ENCODE peak calls at places on chromosomes 11 and 22, in six cellular contexts. One of them, this sample, is unnamed.

GRCh38 chr11:74018331-74019005 is 9.6 kb upstream of the UCP3 start:
- DNase-seq in activated CD4-positive, CD25-positive, alpha-beta regulatory T cell treated with anti-CD3 and anti-CD28 coated beads, Interleukin-2, amount 50 U/mL, for 72 hours: no peak
- DNase-seq in body of pancreas: peak
- DNase-seq in islet precursor cell: no peak
- DNase-seq in AG09309: peak
- DNase-seq in stimulated activated CD8-positive, alpha-beta memory T cell treated with anti-CD3 and anti-CD28 coated beads, Interleukin-15, amount 100 ng/mL, for 4 hours: no peak
- DNase-seq in this sample: peak

GRCh38 chr11:64848779-64849599 is 4.5 kb upstream of the CDC42BPG start:
- DNase-seq in activated CD4-positive, CD25-positive, alpha-beta regulatory T cell treated with anti-CD3 and anti-CD28 coated beads, Interleukin-2, amount 50 U/mL, for 72 hours: no peak
- DNase-seq in body of pancreas: peak
- DNase-seq in islet precursor cell: peak
- DNase-seq in AG09309: no peak
- DNase-seq in stimulated activated CD8-positive, alpha-beta memory T cell treated with anti-CD3 and anti-CD28 coated beads, Interleukin-15, amount 100 ng/mL, for 4 hours: no peak
- DNase-seq in this sample: peak

GRCh38 chr11:69292221-69292648 is 1.7 kb upstream of the MYEOV start:
- DNase-seq in activated CD4-positive, CD25-positive, alpha-beta regulatory T cell treated with anti-CD3 and anti-CD28 coated beads, Interleukin-2, amount 50 U/mL, for 72 hours: peak
- DNase-seq in body of pancreas: peak
- DNase-seq in islet precursor cell: no peak
- DNase-seq in AG09309: no peak
- DNase-seq in stimulated activated CD8-positive, alpha-beta memory T cell treated with anti-CD3 and anti-CD28 coated beads, Interleukin-15, amount 100 ng/mL, for 4 hours: no peak
- DNase-seq in this sample: no peak

GRCh38 chr11:129528296-129528695 is 152.6 kb downstream of the BARX2 start:
- DNase-seq in activated CD4-positive, CD25-positive, alpha-beta regulatory T cell treated with anti-CD3 and anti-CD28 coated beads, Interleukin-2, amount 50 U/mL, for 72 hours: no peak
- DNase-seq in body of pancreas: no peak
- DNase-seq in islet precursor cell: no peak
- DNase-seq in AG09309: no peak
- DNase-seq in stimulated activated CD8-positive, alpha-beta memory T cell treated with anti-CD3 and anti-CD28 coated beads, Interleukin-15, amount 100 ng/mL, for 4 hours: no peak
- DNase-seq in this sample: no peak

GRCh38 chr11:96091476-96091875 is 167.6 kb upstream of the MTMR2 start:
- DNase-seq in activated CD4-positive, CD25-positive, alpha-beta regulatory T cell treated with anti-CD3 and anti-CD28 coated beads, Interleukin-2, amount 50 U/mL, for 72 hours: no peak
- DNase-seq in body of pancreas: no peak
- DNase-seq in islet precursor cell: no peak
- DNase-seq in AG09309: no peak
- DNase-seq in stimulated activated CD8-positive, alpha-beta memory T cell treated with anti-CD3 and anti-CD28 coated beads, Interleukin-15, amount 100 ng/mL, for 4 hours: no peak
- DNase-seq in this sample: no peak

GRCh38 chr22:24146791-24147353 is 34.4 kb upstream of the SUSD2 start:
- DNase-seq in activated CD4-positive, CD25-positive, alpha-beta regulatory T cell treated with anti-CD3 and anti-CD28 coated beads, Interleukin-2, amount 50 U/mL, for 72 hours: no peak
- DNase-seq in body of pancreas: peak
- DNase-seq in islet precursor cell: peak
- DNase-seq in AG09309: no peak
- DNase-seq in stimulated activated CD8-positive, alpha-beta memory T cell treated with anti-CD3 and anti-CD28 coated beads, Interleukin-15, amount 100 ng/mL, for 4 hours: no peak
- DNase-seq in this sample: no peak

GRCh38 chr11:60389279-60389910 is 6.9 kb upstream of the MS4A14 start:
- DNase-seq in activated CD4-positive, CD25-positive, alpha-beta regulatory T cell treated with anti-CD3 and anti-CD28 coated beads, Interleukin-2, amount 50 U/mL, for 72 hours: no peak
- DNase-seq in body of pancreas: no peak
- DNase-seq in islet precursor cell: no peak
- DNase-seq in AG09309: no peak
- DNase-seq in stimulated activated CD8-positive, alpha-beta memory T cell treated with anti-CD3 and anti-CD28 coated beads, Interleukin-15, amount 100 ng/mL, for 4 hours: no peak
- DNase-seq in this sample: no peak

GRCh38 chr11:122177238-122177637 is 61.2 kb upstream of the BLID start:
- DNase-seq in activated CD4-positive, CD25-positive, alpha-beta regulatory T cell treated with anti-CD3 and anti-CD28 coated beads, Interleukin-2, amount 50 U/mL, for 72 hours: no peak
- DNase-seq in body of pancreas: no peak
- DNase-seq in islet precursor cell: no peak
- DNase-seq in AG09309: no peak
- DNase-seq in stimulated activated CD8-positive, alpha-beta memory T cell treated with anti-CD3 and anti-CD28 coated beads, Interleukin-15, amount 100 ng/mL, for 4 hours: no peak
- DNase-seq in this sample: no peak

GRCh38 chr11:90656171-90656570 is 433.3 kb upstream of the CHORDC1 start:
- DNase-seq in activated CD4-positive, CD25-positive, alpha-beta regulatory T cell treated with anti-CD3 and anti-CD28 coated beads, Interleukin-2, amount 50 U/mL, for 72 hours: no peak
- DNase-seq in body of pancreas: no peak
- DNase-seq in islet precursor cell: no peak
- DNase-seq in AG09309: no peak
- DNase-seq in stimulated activated CD8-positive, alpha-beta memory T cell treated with anti-CD3 and anti-CD28 coated beads, Interleukin-15, amount 100 ng/mL, for 4 hours: no peak
- DNase-seq in this sample: no peak

GRCh38 chr22:26561756-26562417 is 28.0 kb downstream of the TPST2 start:
- DNase-seq in activated CD4-positive, CD25-positive, alpha-beta regulatory T cell treated with anti-CD3 and anti-CD28 coated beads, Interleukin-2, amount 50 U/mL, for 72 hours: no peak
- DNase-seq in body of pancreas: peak
- DNase-seq in islet precursor cell: no peak
- DNase-seq in AG09309: no peak
- DNase-seq in stimulated activated CD8-positive, alpha-beta memory T cell treated with anti-CD3 and anti-CD28 coated beads, Interleukin-15, amount 100 ng/mL, for 4 hours: no peak
- DNase-seq in this sample: peak

GRCh38 chr11:116576523-116576922 is 196.3 kb downstream of the BUD13 start:
- DNase-seq in activated CD4-positive, CD25-positive, alpha-beta regulatory T cell treated with anti-CD3 and anti-CD28 coated beads, Interleukin-2, amount 50 U/mL, for 72 hours: no peak
- DNase-seq in body of pancreas: no peak
- DNase-seq in islet precursor cell: no peak
- DNase-seq in AG09309: no peak
- DNase-seq in stimulated activated CD8-positive, alpha-beta memory T cell treated with anti-CD3 and anti-CD28 coated beads, Interleukin-15, amount 100 ng/mL, for 4 hours: no peak
- DNase-seq in this sample: no peak

GRCh38 chr11:17477084-17477333 is 364 bp upstream of the ABCC8 start:
- DNase-seq in activated CD4-positive, CD25-positive, alpha-beta regulatory T cell treated with anti-CD3 and anti-CD28 coated beads, Interleukin-2, amount 50 U/mL, for 72 hours: no peak
- DNase-seq in body of pancreas: no peak
- DNase-seq in islet precursor cell: no peak
- DNase-seq in AG09309: no peak
- DNase-seq in stimulated activated CD8-positive, alpha-beta memory T cell treated with anti-CD3 and anti-CD28 coated beads, Interleukin-15, amount 100 ng/mL, for 4 hours: no peak
- DNase-seq in this sample: no peak

GRCh38 chr22:25760848-25761595 is 19.0 kb downstream of the MYO18B start:
- DNase-seq in activated CD4-positive, CD25-positive, alpha-beta regulatory T cell treated with anti-CD3 and anti-CD28 coated beads, Interleukin-2, amount 50 U/mL, for 72 hours: no peak
- DNase-seq in body of pancreas: no peak
- DNase-seq in islet precursor cell: no peak
- DNase-seq in AG09309: no peak
- DNase-seq in stimulated activated CD8-positive, alpha-beta memory T cell treated with anti-CD3 and anti-CD28 coated beads, Interleukin-15, amount 100 ng/mL, for 4 hours: no peak
- DNase-seq in this sample: no peak

GRCh38 chr11:127610787-127611186 is 610.2 kb upstream of the KIRREL3 start:
- DNase-seq in activated CD4-positive, CD25-positive, alpha-beta regulatory T cell treated with anti-CD3 and anti-CD28 coated beads, Interleukin-2, amount 50 U/mL, for 72 hours: no peak
- DNase-seq in body of pancreas: no peak
- DNase-seq in islet precursor cell: no peak
- DNase-seq in AG09309: no peak
- DNase-seq in stimulated activated CD8-positive, alpha-beta memory T cell treated with anti-CD3 and anti-CD28 coated beads, Interleukin-15, amount 100 ng/mL, for 4 hours: no peak
- DNase-seq in this sample: no peak

GRCh38 chr11:70423523-70424505 is 25.5 kb downstream of the CTTN start:
- DNase-seq in activated CD4-positive, CD25-positive, alpha-beta regulatory T cell treated with anti-CD3 and anti-CD28 coated beads, Interleukin-2, amount 50 U/mL, for 72 hours: peak
- DNase-seq in body of pancreas: no peak
- DNase-seq in islet precursor cell: peak
- DNase-seq in AG09309: peak
- DNase-seq in stimulated activated CD8-positive, alpha-beta memory T cell treated with anti-CD3 and anti-CD28 coated beads, Interleukin-15, amount 100 ng/mL, for 4 hours: peak
- DNase-seq in this sample: no peak

GRCh38 chr11:39664023-39664422 is 1795.4 kb downstream of the LRRC4C start:
- DNase-seq in activated CD4-positive, CD25-positive, alpha-beta regulatory T cell treated with anti-CD3 and anti-CD28 coated beads, Interleukin-2, amount 50 U/mL, for 72 hours: no peak
- DNase-seq in body of pancreas: no peak
- DNase-seq in islet precursor cell: peak
- DNase-seq in AG09309: no peak
- DNase-seq in stimulated activated CD8-positive, alpha-beta memory T cell treated with anti-CD3 and anti-CD28 coated beads, Interleukin-15, amount 100 ng/mL, for 4 hours: no peak
- DNase-seq in this sample: no peak

GRCh38 chr11:13016415-13016814 is 7.3 kb downstream of the RASSF10 start:
- DNase-seq in activated CD4-positive, CD25-positive, alpha-beta regulatory T cell treated with anti-CD3 and anti-CD28 coated beads, Interleukin-2, amount 50 U/mL, for 72 hours: no peak
- DNase-seq in body of pancreas: no peak
- DNase-seq in islet precursor cell: no peak
- DNase-seq in AG09309: no peak
- DNase-seq in stimulated activated CD8-positive, alpha-beta memory T cell treated with anti-CD3 and anti-CD28 coated beads, Interleukin-15, amount 100 ng/mL, for 4 hours: no peak
- DNase-seq in this sample: no peak

GRCh38 chr22:30424471-30425326 is 869 bp upstream of the MTFP1 start:
- DNase-seq in activated CD4-positive, CD25-positive, alpha-beta regulatory T cell treated with anti-CD3 and anti-CD28 coated beads, Interleukin-2, amount 50 U/mL, for 72 hours: no peak
- DNase-seq in body of pancreas: no peak
- DNase-seq in islet precursor cell: no peak
- DNase-seq in AG09309: no peak
- DNase-seq in stimulated activated CD8-positive, alpha-beta memory T cell treated with anti-CD3 and anti-CD28 coated beads, Interleukin-15, amount 100 ng/mL, for 4 hours: no peak
- DNase-seq in this sample: peak

GRCh38 chr22:42324991-42325710 is 54.7 kb upstream of the TCF20 start:
- DNase-seq in activated CD4-positive, CD25-positive, alpha-beta regulatory T cell treated with anti-CD3 and anti-CD28 coated beads, Interleukin-2, amount 50 U/mL, for 72 hours: no peak
- DNase-seq in body of pancreas: no peak
- DNase-seq in islet precursor cell: no peak
- DNase-seq in AG09309: no peak
- DNase-seq in stimulated activated CD8-positive, alpha-beta memory T cell treated with anti-CD3 and anti-CD28 coated beads, Interleukin-15, amount 100 ng/mL, for 4 hours: no peak
- DNase-seq in this sample: no peak

GRCh38 chr11:68337399-68337835 is 25.0 kb downstream of the LRP5 start:
- DNase-seq in activated CD4-positive, CD25-positive, alpha-beta regulatory T cell treated with anti-CD3 and anti-CD28 coated beads, Interleukin-2, amount 50 U/mL, for 72 hours: no peak
- DNase-seq in body of pancreas: no peak
- DNase-seq in islet precursor cell: no peak
- DNase-seq in AG09309: no peak
- DNase-seq in stimulated activated CD8-positive, alpha-beta memory T cell treated with anti-CD3 and anti-CD28 coated beads, Interleukin-15, amount 100 ng/mL, for 4 hours: no peak
- DNase-seq in this sample: no peak

GRCh38 chr11:64998690-64999431 is 2.1 kb upstream of the BATF2 start:
- DNase-seq in activated CD4-positive, CD25-positive, alpha-beta regulatory T cell treated with anti-CD3 and anti-CD28 coated beads, Interleukin-2, amount 50 U/mL, for 72 hours: no peak
- DNase-seq in body of pancreas: peak
- DNase-seq in islet precursor cell: no peak
- DNase-seq in AG09309: no peak
- DNase-seq in stimulated activated CD8-positive, alpha-beta memory T cell treated with anti-CD3 and anti-CD28 coated beads, Interleukin-15, amount 100 ng/mL, for 4 hours: no peak
- DNase-seq in this sample: no peak

GRCh38 chr11:109037856-109038780 is 373.2 kb downstream of the DDX10 start:
- DNase-seq in activated CD4-positive, CD25-positive, alpha-beta regulatory T cell treated with anti-CD3 and anti-CD28 coated beads, Interleukin-2, amount 50 U/mL, for 72 hours: no peak
- DNase-seq in body of pancreas: no peak
- DNase-seq in islet precursor cell: no peak
- DNase-seq in AG09309: peak
- DNase-seq in stimulated activated CD8-positive, alpha-beta memory T cell treated with anti-CD3 and anti-CD28 coated beads, Interleukin-15, amount 100 ng/mL, for 4 hours: no peak
- DNase-seq in this sample: no peak

GRCh38 chr11:60130496-60130895 is 42.0 kb downstream of the MS4A2 start:
- DNase-seq in activated CD4-positive, CD25-positive, alpha-beta regulatory T cell treated with anti-CD3 and anti-CD28 coated beads, Interleukin-2, amount 50 U/mL, for 72 hours: no peak
- DNase-seq in body of pancreas: peak
- DNase-seq in islet precursor cell: peak
- DNase-seq in AG09309: no peak
- DNase-seq in stimulated activated CD8-positive, alpha-beta memory T cell treated with anti-CD3 and anti-CD28 coated beads, Interleukin-15, amount 100 ng/mL, for 4 hours: no peak
- DNase-seq in this sample: no peak

GRCh38 chr11:30917859-30918478 is 331.8 kb upstream of the MPPED2 start:
- DNase-seq in activated CD4-positive, CD25-positive, alpha-beta regulatory T cell treated with anti-CD3 and anti-CD28 coated beads, Interleukin-2, amount 50 U/mL, for 72 hours: no peak
- DNase-seq in body of pancreas: peak
- DNase-seq in islet precursor cell: no peak
- DNase-seq in AG09309: no peak
- DNase-seq in stimulated activated CD8-positive, alpha-beta memory T cell treated with anti-CD3 and anti-CD28 coated beads, Interleukin-15, amount 100 ng/mL, for 4 hours: no peak
- DNase-seq in this sample: no peak

GRCh38 chr11:7251836-7252682 is at the start of gene SYT9:
- DNase-seq in activated CD4-positive, CD25-positive, alpha-beta regulatory T cell treated with anti-CD3 and anti-CD28 coated beads, Interleukin-2, amount 50 U/mL, for 72 hours: no peak
- DNase-seq in body of pancreas: peak
- DNase-seq in islet precursor cell: peak
- DNase-seq in AG09309: no peak
- DNase-seq in stimulated activated CD8-positive, alpha-beta memory T cell treated with anti-CD3 and anti-CD28 coated beads, Interleukin-15, amount 100 ng/mL, for 4 hours: no peak
- DNase-seq in this sample: peak

GRCh38 chr22:40022536-40023225 is 27.9 kb downstream of the FAM83F start:
- DNase-seq in activated CD4-positive, CD25-positive, alpha-beta regulatory T cell treated with anti-CD3 and anti-CD28 coated beads, Interleukin-2, amount 50 U/mL, for 72 hours: no peak
- DNase-seq in body of pancreas: no peak
- DNase-seq in islet precursor cell: no peak
- DNase-seq in AG09309: no peak
- DNase-seq in stimulated activated CD8-positive, alpha-beta memory T cell treated with anti-CD3 and anti-CD28 coated beads, Interleukin-15, amount 100 ng/mL, for 4 hours: no peak
- DNase-seq in this sample: no peak

GRCh38 chr11:76257040-76257730 is 50.9 kb upstream of the WNT11 start:
- DNase-seq in activated CD4-positive, CD25-positive, alpha-beta regulatory T cell treated with anti-CD3 and anti-CD28 coated beads, Interleukin-2, amount 50 U/mL, for 72 hours: no peak
- DNase-seq in body of pancreas: no peak
- DNase-seq in islet precursor cell: peak
- DNase-seq in AG09309: no peak
- DNase-seq in stimulated activated CD8-positive, alpha-beta memory T cell treated with anti-CD3 and anti-CD28 coated beads, Interleukin-15, amount 100 ng/mL, for 4 hours: no peak
- DNase-seq in this sample: peak

This sample was measured in right lobe of liver.